ENCODE peak calls at places on chromosomes 1 and 21, in seven cellular contexts. E is mesenteric fat pad, H is skeletal muscle cell, M is GM04504, N is AG08396, O is substantia nigra, V is dorsolateral prefrontal cortex. Q is an unnamed sample.

GRCh38 chr1:17831619-17832018 is 76.5 kb downstream of the ACTL8 start:
- DNase-seq in E (peak), H (peak), M (peak), N (peak), O (no peak), V (no peak), Q (peak)

GRCh38 chr1:78092686-78093085 is 46.9 kb downstream of the GIPC2 start:
- DNase-seq in E (no peak), H (no peak), M (no peak), N (no peak), O (no peak), V (no peak), Q (peak)

GRCh38 chr1:223141021-223141420 is 2.0 kb downstream of the TLR5 start:
- DNase-seq in E (no peak), H (no peak), M (no peak), N (peak), O (no peak), V (no peak), Q (no peak)

GRCh38 chr1:186626533-186626932 is 53.7 kb downstream of the PTGS2 start:
- DNase-seq in E (no peak), H (no peak), M (no peak), N (no peak), O (no peak), V (no peak), Q (no peak)

GRCh38 chr1:7221823-7222462 is 436.7 kb downstream of the CAMTA1 start:
- DNase-seq in E (no peak), H (no peak), M (no peak), N (peak), O (no peak), V (no peak), Q (no peak)

GRCh38 chr1:110048923-110049601 is 14.6 kb downstream of the STRIP1 start:
- DNase-seq in E (no peak), H (no peak), M (no peak), N (no peak), O (no peak), V (no peak), Q (no peak)

GRCh38 chr1:31574749-31575372 is 1.5 kb upstream of the TINAGL1 start:
- DNase-seq in E (peak), H (no peak), M (no peak), N (no peak), O (no peak), V (no peak), Q (no peak)

GRCh38 chr1:173861731-173862145 is 6.1 kb downstream of the GAS5 start:
- DNase-seq in E (no peak), H (no peak), M (no peak), N (no peak), O (no peak), V (no peak), Q (no peak)

GRCh38 chr21:34761758-34762330 is 93.0 kb downstream of the CLIC6 start:
- DNase-seq in E (no peak), H (no peak), M (no peak), N (no peak), O (no peak), V (no peak), Q (no peak)

GRCh38 chr21:28554660-28555475 is 437.8 kb downstream of the LTN1 start:
- DNase-seq in E (no peak), H (no peak), M (no peak), N (no peak), O (no peak), V (no peak), Q (no peak)

GRCh38 chr1:110750446-110751029 is 75.8 kb upstream of the KCNA3 start:
- DNase-seq in E (no peak), H (no peak), M (no peak), N (no peak), O (no peak), V (peak), Q (no peak)

GRCh38 chr1:109890115-109890953 is 20.3 kb upstream of the CSF1 start:
- DNase-seq in E (peak), H (no peak), M (no peak), N (no peak), O (no peak), V (no peak), Q (no peak)

GRCh38 chr1:201503397-201504176 is 3.3 kb downstream of the CSRP1 start:
- DNase-seq in E (no peak), H (peak), M (peak), N (peak), O (no peak), V (no peak), Q (no peak)

GRCh38 chr1:169601096-169601881 is 15.0 kb upstream of the F5 start:
- DNase-seq in E (no peak), H (no peak), M (no peak), N (peak), O (no peak), V (no peak), Q (peak)

GRCh38 chr1:3688836-3689750 is 36.8 kb downstream of the TP73 start:
- DNase-seq in E (no peak), H (no peak), M (no peak), N (no peak), O (no peak), V (no peak), Q (no peak)

GRCh38 chr1:86339421-86339820 is 56.7 kb downstream of the ODF2L start:
- DNase-seq in E (no peak), H (no peak), M (no peak), N (no peak), O (no peak), V (no peak), Q (no peak)

GRCh38 chr1:158035976-158036583 is 42.6 kb downstream of the KIRREL1 start:
- DNase-seq in E (no peak), H (no peak), M (no peak), N (no peak), O (no peak), V (no peak), Q (peak)

GRCh38 chr1:21779613-21780521 is 3.1 kb downstream of the USP48 start:
- DNase-seq in E (no peak), H (no peak), M (no peak), N (no peak), O (no peak), V (no peak), Q (no peak)

GRCh38 chr21:18354947-18355346 is 48.6 kb downstream of the TMPRSS15 start:
- DNase-seq in E (no peak), H (no peak), M (no peak), N (no peak), O (no peak), V (no peak), Q (no peak)

GRCh38 chr1:160553778-160554177 is 25.5 kb downstream of the CD84 start:
- DNase-seq in E (no peak), H (no peak), M (no peak), N (no peak), O (no peak), V (no peak), Q (no peak)

GRCh38 chr1:172895050-172895460 is 155.7 kb downstream of the TNFSF18 start:
- DNase-seq in E (no peak), H (no peak), M (no peak), N (no peak), O (no peak), V (no peak), Q (peak)

GRCh38 chr1:54483875-54484437 is 64.1 kb upstream of the ACOT11 start:
- DNase-seq in E (no peak), H (no peak), M (no peak), N (no peak), O (no peak), V (no peak), Q (no peak)

GRCh38 chr1:12760256-12760795 is 13.2 kb upstream of the PRAMEF12 start:
- DNase-seq in E (no peak), H (no peak), M (no peak), N (no peak), O (no peak), V (no peak), Q (no peak)

GRCh38 chr1:39759436-39759726 is 11.8 kb downstream of the OXCT2 start:
- DNase-seq in E (no peak), H (no peak), M (no peak), N (no peak), O (no peak), V (no peak), Q (no peak)

GRCh38 chr1:15966081-15966955 is 9.6 kb downstream of the ZBTB17 start:
- DNase-seq in E (no peak), H (no peak), M (no peak), N (no peak), O (no peak), V (no peak), Q (no peak)